ENCODE peak calls at places on chromosomes 12 and 14, in seven cellular contexts. I, P, T, N, V, C and Q are unnamed samples.

GRCh38 chr12:47753021-47754001 is 5.4 kb downstream of the RAPGEF3 start:
- DNase-seq in I (no peak), P (peak; percentile 65), T (no peak), N (peak; percentile 86), V (peak; percentile 93), C (no peak), Q (peak; percentile 73)

GRCh38 chr12:117968084-117968789 is 553 bp downstream of the KSR2 start:
- DNase-seq in I (no peak), P (no peak), T (no peak), N (no peak), V (no peak), C (no peak), Q (no peak)

GRCh38 chr12:10557766-10558165 is 52.1 kb downstream of the EIF2S3B start:
- DNase-seq in I (no peak), P (no peak), T (no peak), N (no peak), V (no peak), C (no peak), Q (no peak)

GRCh38 chr12:76621582-76622024 is 62.0 kb upstream of the OSBPL8 start:
- DNase-seq in I (peak; percentile 58), P (peak; percentile 74), T (peak; percentile 72), N (peak; percentile 63), V (peak; percentile 56), C (peak; percentile 76), Q (peak; percentile 65)

GRCh38 chr12:92558241-92558773 is 144.5 kb upstream of the PLEKHG7 start:
- DNase-seq in I (no peak), P (no peak), T (no peak), N (no peak), V (no peak), C (no peak), Q (no peak)

GRCh38 chr12:31861360-31861759 is 97.9 kb upstream of the RESF1 start:
- DNase-seq in I (no peak), P (no peak), T (no peak), N (no peak), V (no peak), C (no peak), Q (no peak)

GRCh38 chr12:1812650-1813302 is 7.6 kb upstream of the LRTM2 start:
- DNase-seq in I (peak; percentile 73), P (peak; percentile 67), T (no peak), N (no peak), V (peak; percentile 74), C (peak; percentile 39), Q (peak; percentile 60)

GRCh38 chr12:6463858-6464257 is 6.6 kb downstream of the VAMP1 start:
- DNase-seq in I (no peak), P (no peak), T (no peak), N (no peak), V (no peak), C (no peak), Q (no peak)

GRCh38 chr12:34215893-34216285 is 193.6 kb downstream of the ALG10 start:
- DNase-seq in I (no peak), P (no peak), T (no peak), N (no peak), V (no peak), C (no peak), Q (no peak)

GRCh38 chr14:67674480-67675218 is at the start of gene VTI1B:
- DNase-seq in I (peak; percentile 99), P (peak; percentile 82), T (peak; percentile 95), N (peak; percentile 86), V (peak; percentile 73), C (peak; percentile 56), Q (peak; percentile 88)

GRCh38 chr12:103884316-103884715 is 43.3 kb upstream of the NT5DC3 start:
- DNase-seq in I (peak; percentile 54), P (peak; percentile 52), T (peak; percentile 68), N (no peak), V (no peak), C (peak; percentile 66), Q (peak; percentile 30)

GRCh38 chr14:61492474-61492873 is 171.1 kb downstream of the PRKCH start:
- DNase-seq in I (no peak), P (no peak), T (no peak), N (no peak), V (no peak), C (no peak), Q (no peak)

GRCh38 chr12:42990387-42990786 is 400.8 kb upstream of the PRICKLE1 start:
- DNase-seq in I (no peak), P (no peak), T (no peak), N (no peak), V (no peak), C (no peak), Q (no peak)

GRCh38 chr12:132329036-132329738 is at the start of gene GALNT9:
- DNase-seq in I (peak; percentile 29), P (no peak), T (peak; percentile 42), N (no peak), V (no peak), C (no peak), Q (no peak)

GRCh38 chr12:110090266-110091135 is 33.7 kb upstream of the IFT81 start:
- DNase-seq in I (no peak), P (no peak), T (no peak), N (no peak), V (no peak), C (no peak), Q (no peak)

GRCh38 chr14:86640288-86640687 is 1110.3 kb downstream of the FLRT2 start:
- DNase-seq in I (no peak), P (no peak), T (no peak), N (no peak), V (no peak), C (no peak), Q (no peak)

GRCh38 chr12:108630481-108631207 is 3.0 kb downstream of the SELPLG start:
- DNase-seq in I (peak; percentile 59), P (peak; percentile 98), T (peak; percentile 78), N (peak; percentile 20), V (no peak), C (peak; percentile 66), Q (peak; percentile 87)

GRCh38 chr14:93953739-93954515 is 22.4 kb downstream of the ASB2 start:
- DNase-seq in I (no peak), P (no peak), T (no peak), N (no peak), V (no peak), C (no peak), Q (no peak)

GRCh38 chr14:68248481-68249255 is 429.1 kb downstream of the RAD51B start:
- DNase-seq in I (peak; percentile 90), P (peak; percentile 72), T (peak; percentile 69), N (no peak), V (no peak), C (peak; percentile 87), Q (peak; percentile 81)

GRCh38 chr12:32298917-32299316 is 100.4 kb upstream of the FGD4 start:
- DNase-seq in I (no peak), P (no peak), T (peak; percentile 55), N (no peak), V (no peak), C (peak; percentile 32), Q (no peak)

GRCh38 chr14:72692678-72693077 is 201.2 kb downstream of the DPF3 start:
- DNase-seq in I (no peak), P (no peak), T (no peak), N (no peak), V (no peak), C (no peak), Q (no peak)

GRCh38 chr12:80272516-80272915 is 171.5 kb upstream of the PTPRQ start:
- DNase-seq in I (no peak), P (no peak), T (no peak), N (no peak), V (no peak), C (no peak), Q (no peak)

GRCh38 chr12:6097384-6097783 is 27.1 kb downstream of the VWF start:
- DNase-seq in I (no peak), P (peak; percentile 91), T (peak; percentile 44), N (no peak), V (peak; percentile 3), C (peak; percentile 87), Q (peak; percentile 52)

GRCh38 chr12:52984136-52984535 is 22.1 kb upstream of the EIF4B start:
- DNase-seq in I (no peak), P (peak; percentile 51), T (no peak), N (no peak), V (no peak), C (no peak), Q (no peak)

GRCh38 chr12:4910502-4911315 is 1.0 kb downstream of the KCNA1 start:
- DNase-seq in I (no peak), P (peak; percentile 2), T (peak; percentile 27), N (no peak), V (no peak), C (no peak), Q (peak; percentile 28)

GRCh38 chr12:12685305-12685704 is 10.7 kb downstream of the GPR19 start:
- DNase-seq in I (no peak), P (no peak), T (no peak), N (no peak), V (no peak), C (no peak), Q (no peak)

GRCh38 chr12:20492251-20492728 is 124.0 kb downstream of the PDE3A start:
- DNase-seq in I (peak; percentile 10), P (peak; percentile 56), T (no peak), N (no peak), V (peak; percentile 23), C (peak; percentile 82), Q (peak; percentile 75)

GRCh38 chr14:54564071-54564798 is 2.7 kb upstream of the SAMD4A start:
- DNase-seq in I (peak; percentile 45), P (peak; percentile 76), T (peak; percentile 14), N (no peak), V (no peak), C (peak; percentile 65), Q (peak; percentile 25)

GRCh38 chr12:108856428-108857157 is 790 bp downstream of the SSH1 start:
- DNase-seq in I (no peak), P (peak; percentile 75), T (peak; percentile 54), N (peak; percentile 87), V (peak; percentile 84), C (peak; percentile 78), Q (peak; percentile 72)

GRCh38 chr12:50103767-50104321 is at the start of gene GPD1:
- DNase-seq in I (no peak), P (peak; percentile 57), T (peak; percentile 78), N (peak; percentile 69), V (peak; percentile 77), C (peak; percentile 28), Q (peak; percentile 68)

GRCh38 chr14:104403421-104404220 is 175.9 kb upstream of the C14orf180 start:
- DNase-seq in I (no peak), P (no peak), T (no peak), N (no peak), V (no peak), C (no peak), Q (no peak)

GRCh38 chr12:55927588-55928502 is at the start of gene PYM1:
- DNase-seq in I (no peak), P (peak; percentile 79), T (peak; percentile 76), N (peak; percentile 87), V (peak; percentile 95), C (peak; percentile 82), Q (peak; percentile 66)

GRCh38 chr12:62910549-62911169 is 24.3 kb downstream of the PPM1H start:
- DNase-seq in I (no peak), P (no peak), T (no peak), N (no peak), V (no peak), C (no peak), Q (no peak)

GRCh38 chr12:13278249-13278787 is 81.8 kb downstream of the EMP1 start:
- DNase-seq in I (peak; percentile 53), P (peak; percentile 64), T (peak; percentile 92), N (peak; percentile 77), V (peak; percentile 68), C (peak; percentile 63), Q (peak; percentile 81)

GRCh38 chr12:124740691-124741137 is 123.0 kb downstream of the SCARB1 start:
- DNase-seq in I (peak; percentile 68), P (peak; percentile 68), T (no peak), N (peak; percentile 48), V (peak; percentile 43), C (peak; percentile 49), Q (peak; percentile 73)

GRCh38 chr14:30656190-30656632 is 34.1 kb downstream of the SCFD1 start:
- DNase-seq in I (peak; percentile 58), P (peak; percentile 58), T (peak; percentile 49), N (peak; percentile 24), V (peak; percentile 21), C (peak; percentile 63), Q (peak; percentile 32)